ENCODE peak calls at places on chromosomes 3 and 15, in four cellular contexts. J is astrocyte of the cerebellum, Q is suprapubic skin, B is T-helper 2 cell. M is an unnamed sample.

GRCh38 chr3:36546196-36546595 is 165.9 kb downstream of the STAC start:
- DNase-seq in J (no peak), Q (no peak), B (no peak), M (no peak)

GRCh38 chr3:186882881-186883685 is 40.6 kb downstream of the ADIPOQ start:
- DNase-seq in B (peak), J (no peak), Q (no peak), M (no peak)

GRCh38 chr3:9715764-9716437 is 12.3 kb downstream of the CPNE9 start:
- DNase-seq in B (peak), Q (no peak), J (peak), M (no peak)

GRCh38 chr15:53256043-53256442 is 465.9 kb upstream of the ONECUT1 start:
- DNase-seq in B (no peak), Q (no peak), J (no peak), M (no peak)

GRCh38 chr15:49621327-49622210 is 721 bp downstream of the DTWD1 start:
- DNase-seq in B (peak), Q (no peak), J (no peak), M (no peak)

GRCh38 chr3:126083138-126083445 is 832 bp downstream of the SLC41A3 start:
- DNase-seq in B (no peak), Q (no peak), J (no peak), M (no peak)

GRCh38 chr15:70494861-70495571 is 268.3 kb downstream of the UACA start:
- DNase-seq in B (no peak), Q (no peak), J (no peak), M (no peak)

GRCh38 chr15:92077353-92078080 is 224.0 kb downstream of the SLCO3A1 start:
- DNase-seq in B (peak), Q (no peak), J (peak), M (peak)

GRCh38 chr3:46006646-46007045 is 11.0 kb upstream of the FYCO1 start:
- DNase-seq in J (peak), Q (no peak), B (no peak), M (no peak)

GRCh38 chr3:172042136-172042535 is 2.8 kb downstream of the FNDC3B start:
- DNase-seq in Q (no peak), J (no peak), B (no peak), M (no peak)

GRCh38 chr15:91099616-91100560 is at the start of gene SV2B:
- DNase-seq in Q (no peak), B (peak), J (no peak), M (no peak)

GRCh38 chr3:42078686-42079085 is 12.5 kb upstream of the TRAK1 start:
- DNase-seq in J (no peak), Q (no peak), B (no peak), M (no peak)

GRCh38 chr15:45863881-45864580 is 229.2 kb downstream of the SQOR start:
- DNase-seq in Q (no peak), B (no peak), J (peak), M (no peak)

GRCh38 chr3:153626158-153626557 is 464.1 kb downstream of the RAP2B start:
- DNase-seq in Q (no peak), J (no peak), B (no peak), M (no peak)

GRCh38 chr3:24067483-24067882 is 122.4 kb downstream of the NR1D2 start:
- DNase-seq in J (no peak), B (no peak), Q (no peak), M (no peak)

GRCh38 chr3:126126292-126126691 is 42.4 kb upstream of the SLC41A3 start:
- DNase-seq in B (no peak), J (no peak), Q (peak), M (no peak)

GRCh38 chr3:64639022-64639421 is 48.8 kb downstream of the ADAMTS9 start:
- DNase-seq in J (no peak), B (no peak), Q (no peak), M (no peak)

GRCh38 chr15:23504003-23504402 is 57.0 kb upstream of the GOLGA6L2 start:
- DNase-seq in J (no peak), Q (no peak), B (no peak), M (no peak)

GRCh38 chr15:69509131-69509530 is 56.5 kb downstream of the RPLP1 start:
- DNase-seq in B (no peak), Q (peak), J (no peak), M (no peak)

GRCh38 chr3:125052671-125053303 is 3.0 kb downstream of the HEG1 start:
- DNase-seq in J (peak), B (peak), Q (no peak), M (no peak)

GRCh38 chr3:181712505-181713299 is 977 bp downstream of the SOX2 start:
- DNase-seq in B (peak), Q (no peak), J (no peak), M (no peak)

GRCh38 chr3:111747490-111747889 is 111.6 kb upstream of the PHLDB2 start:
- DNase-seq in J (no peak), B (no peak), Q (no peak), M (no peak)

GRCh38 chr3:171829841-171830559 is 13.1 kb upstream of the TMEM212 start:
- DNase-seq in J (no peak), B (peak), Q (no peak), M (no peak)

GRCh38 chr3:53495091-53495517 is 693 bp downstream of the CACNA1D start:
- DNase-seq in B (no peak), J (no peak), Q (no peak), M (no peak)

GRCh38 chr3:78986702-78987101 is 781.1 kb downstream of the ROBO1 start:
- DNase-seq in B (no peak), J (no peak), Q (no peak), M (no peak)

GRCh38 chr3:13483286-13483685 is 3.2 kb downstream of the HDAC11 start:
- DNase-seq in Q (no peak), B (no peak), J (no peak), M (no peak)